ENCODE peak calls at places on chromosomes 12 and 14, in eight cellular contexts. I is hypothalamus; Y is GM23248; W is stimulated activated CD8-positive, alpha-beta memory T cell treated with anti-CD3 and anti-CD28 coated beads, Interleukin-7, amount 100 ng/mL, for 4 hours; Q is stimulated activated CD4-positive, alpha-beta T cell treated with anti-CD3 and anti-CD28 coated beads, Interleukin-2, amount 100 ng/mL, for 48 hours; H is head of caudate nucleus; R is lung; A is GDM1. J is an unnamed sample.

GRCh38 chr14:55697358-55697985 is 117.5 kb downstream of the KTN1 start:
- DNase-seq in Q (no peak), R (no peak), A (no peak), H (no peak), I (no peak), W (no peak), Y (no peak), J (no peak)

GRCh38 chr14:61051046-61051445 is 70.0 kb downstream of the SLC38A6 start:
- DNase-seq in H (no peak), Q (no peak), W (no peak), Y (peak), A (no peak), I (no peak), R (no peak), J (no peak)

GRCh38 chr14:24314377-24315193 is 3.3 kb downstream of the LTB4R start:
- DNase-seq in R (no peak), W (no peak), A (no peak), H (no peak), I (no peak), Q (no peak), Y (no peak), J (no peak)

GRCh38 chr14:29274890-29275651 is 508.5 kb downstream of the FOXG1 start:
- DNase-seq in W (no peak), A (no peak), R (no peak), I (no peak), H (no peak), Y (no peak), Q (no peak), J (no peak)

GRCh38 chr14:36356862-36357261 is 36.4 kb upstream of the MBIP start:
- DNase-seq in H (no peak), A (no peak), W (no peak), Q (no peak), R (no peak), Y (no peak), I (no peak), J (no peak)

GRCh38 chr12:12734561-12735071 is 17.4 kb downstream of the CDKN1B start:
- DNase-seq in Q (no peak), R (no peak), A (no peak), W (no peak), Y (no peak), I (no peak), H (no peak), J (no peak)

GRCh38 chr12:124621296-124621660 is 53.9 kb upstream of the NCOR2 start:
- DNase-seq in I (no peak), Y (peak), A (no peak), R (peak), H (no peak), W (no peak), Q (no peak), J (peak)

GRCh38 chr12:121036810-121037326 is 2.2 kb downstream of the OASL start:
- DNase-seq in Q (no peak), W (no peak), Y (peak), I (no peak), H (no peak), A (no peak), R (no peak), J (no peak)

GRCh38 chr14:61891810-61892209 is 129.6 kb downstream of the SNAPC1 start:
- DNase-seq in Y (peak), A (no peak), R (no peak), H (no peak), I (no peak), Q (no peak), W (no peak), J (no peak)

GRCh38 chr12:53063708-53064612 is 14.1 kb downstream of the TNS2 start:
- DNase-seq in R (peak), W (no peak), A (no peak), Q (no peak), H (no peak), I (no peak), Y (peak), J (peak)

GRCh38 chr14:73712540-73713141 is 1.5 kb downstream of the PNMA1 start:
- DNase-seq in R (no peak), A (no peak), Q (peak), H (no peak), Y (peak), I (no peak), W (no peak), J (peak)

GRCh38 chr12:116264525-116265070 is 12.9 kb downstream of the MED13L start:
- DNase-seq in W (no peak), I (no peak), Y (no peak), R (no peak), A (no peak), Q (no peak), H (no peak), J (no peak)

GRCh38 chr14:68703093-68703492 is 89.8 kb downstream of the ZFP36L1 start:
- DNase-seq in I (no peak), H (no peak), R (no peak), Y (peak), A (no peak), Q (no peak), W (no peak), J (no peak)